ENCODE peak calls at places on chromosomes 12 and 14, in four cellular contexts. Z is NT2/D1, A is caudate nucleus, M is EL. Y is an unnamed sample.

GRCh38 chr12:113138826-113139225 is 3.3 kb upstream of the RASAL1 start:
- DNase-seq in Z (no peak), A (no peak), M (no peak), Y (no peak)

GRCh38 chr14:54182419-54183040 is 214.3 kb upstream of the CDKN3 start:
- DNase-seq in Z (no peak), A (no peak), M (peak), Y (no peak)

GRCh38 chr14:99122521-99123125 is 149.4 kb downstream of the BCL11B start:
- DNase-seq in Z (no peak), A (no peak), M (no peak), Y (no peak)

GRCh38 chr14:26811756-26812305 is 214.0 kb upstream of the NOVA1 start:
- DNase-seq in Z (no peak), A (no peak), M (no peak), Y (no peak)

GRCh38 chr14:70709726-70710382 is 68.1 kb downstream of the TTC9 start:
- DNase-seq in Z (no peak), A (no peak), M (no peak), Y (no peak)

GRCh38 chr12:47207829-47208248 is 128.1 kb upstream of the AMIGO2 start:
- DNase-seq in Z (no peak), A (no peak), M (no peak), Y (no peak)

GRCh38 chr12:52865090-52865944 is 16.5 kb upstream of the KRT78 start:
- DNase-seq in Z (peak), A (no peak), M (peak), Y (no peak)

GRCh38 chr12:114628199-114628598 is 55.8 kb downstream of the TBX3 start:
- DNase-seq in Z (peak), A (no peak), M (peak), Y (no peak)

GRCh38 chr14:23052182-23052623 is 5.1 kb downstream of the CDH24 start:
- DNase-seq in Z (no peak), A (no peak), M (no peak), Y (no peak)

GRCh38 chr14:21209185-21209584 is 53.3 kb upstream of the OR5AU1 start:
- DNase-seq in Z (no peak), A (no peak), M (no peak), Y (no peak)

GRCh38 chr12:6089041-6089823 is 35.2 kb downstream of the VWF start:
- DNase-seq in Z (no peak), A (no peak), M (peak), Y (no peak)

GRCh38 chr14:44795725-44796124 is 166.0 kb downstream of the KLHL28 start:
- DNase-seq in Z (no peak), A (no peak), M (no peak), Y (no peak)

GRCh38 chr12:64611430-64612286 is 1.4 kb downstream of the RASSF3 start:
- DNase-seq in Z (no peak), A (no peak), M (peak), Y (no peak)

GRCh38 chr14:25197885-25198284 is 147.9 kb upstream of the STXBP6 start:
- DNase-seq in Z (no peak), A (no peak), M (no peak), Y (no peak)

GRCh38 chr14:98368214-98368613 is 903.8 kb downstream of the BCL11B start:
- DNase-seq in Z (no peak), A (no peak), M (no peak), Y (no peak)

GRCh38 chr14:69674546-69675245 is 63.3 kb downstream of the SUSD6 start:
- DNase-seq in Z (no peak), A (no peak), M (no peak), Y (no peak)

GRCh38 chr12:111825509-111825908 is 16.5 kb upstream of the MAPKAPK5 start:
- DNase-seq in Z (no peak), A (no peak), M (no peak), Y (no peak)

GRCh38 chr14:70808402-70809237 is 693 bp downstream of the MAP3K9 start:
- DNase-seq in Z (no peak), A (no peak), M (peak), Y (no peak)

GRCh38 chr12:42729532-42729895 is 140.0 kb upstream of the PRICKLE1 start:
- DNase-seq in Z (no peak), A (no peak), M (no peak), Y (no peak)

GRCh38 chr12:168763-169525 is 45.0 kb downstream of the SLC6A12 start:
- DNase-seq in Z (peak), A (no peak), M (no peak), Y (no peak)

GRCh38 chr14:48005986-48006385 is 330.6 kb upstream of the MDGA2 start:
- DNase-seq in Z (no peak), A (no peak), M (no peak), Y (no peak)

GRCh38 chr14:24403294-24404013 is 4.7 kb downstream of the NYNRIN start:
- DNase-seq in Z (no peak), A (peak), M (peak), Y (no peak)

GRCh38 chr12:1919284-1919683 is 832 bp upstream of the CACNA2D4 start:
- DNase-seq in Z (no peak), A (no peak), M (no peak), Y (no peak)

GRCh38 chr12:120048258-120048657 is 59.2 kb downstream of the BICDL1 start:
- DNase-seq in Z (no peak), A (no peak), M (no peak), Y (no peak)

GRCh38 chr12:104163631-104164030 is 25.6 kb upstream of the NFYB start:
- DNase-seq in Z (no peak), A (no peak), M (no peak), Y (no peak)

GRCh38 chr12:124917841-124918621 is 3.6 kb upstream of the UBC start:
- DNase-seq in Z (no peak), A (no peak), M (no peak), Y (no peak)

GRCh38 chr12:58844161-58844560 is 76.1 kb downstream of the LRIG3 start:
- DNase-seq in Z (no peak), A (no peak), M (no peak), Y (no peak)

GRCh38 chr12:46534442-46534841 is 161.9 kb upstream of the SLC38A2 start:
- DNase-seq in Z (no peak), A (no peak), M (no peak), Y (no peak)

GRCh38 chr14:21385170-21385904 is 1.5 kb upstream of the SUPT16H start:
- DNase-seq in Z (no peak), A (no peak), M (no peak), Y (no peak)

GRCh38 chr12:113781415-113782198 is 184.5 kb downstream of the RBM19 start:
- DNase-seq in Z (no peak), A (no peak), M (peak), Y (peak)

GRCh38 chr12:6722863-6723262 is 983 bp upstream of the COPS7A start:
- DNase-seq in Z (no peak), A (no peak), M (no peak), Y (no peak)

GRCh38 chr12:76548222-76548837 is 11.2 kb downstream of the OSBPL8 start:
- DNase-seq in Z (no peak), A (no peak), M (no peak), Y (no peak)

GRCh38 chr14:54695196-54695595 is 128.3 kb downstream of the SAMD4A start:
- DNase-seq in Z (no peak), A (no peak), M (no peak), Y (no peak)

GRCh38 chr14:31965735-31966598 is 111.1 kb upstream of the ARHGAP5 start:
- DNase-seq in Z (no peak), A (peak), M (no peak), Y (no peak)

GRCh38 chr12:29088611-29089219 is 60.4 kb upstream of the FAR2 start:
- DNase-seq in Z (no peak), A (no peak), M (peak), Y (peak)

GRCh38 chr12:75658826-75659823 is 147.7 kb upstream of the KRR1 start:
- DNase-seq in Z (no peak), A (no peak), M (peak), Y (no peak)

GRCh38 chr14:63717704-63718103 is 10.2 kb downstream of the SGPP1 start:
- DNase-seq in Z (no peak), A (no peak), M (peak), Y (no peak)